ENCODE peak calls at places on chromosomes 3 and 15, in four cellular contexts. M is dorsolateral prefrontal cortex, V is fibroblast of mammary gland, N is HS-5. P is an unnamed sample.

GRCh38 chr3:66463054-66463631 is 37.7 kb downstream of the LRIG1 start:
- DNase-seq in M (no peak), V (peak), N (no peak), P (no peak)

GRCh38 chr3:10285742-10286524 is 6.8 kb downstream of the GHRL start:
- DNase-seq in M (peak), V (peak), N (no peak), P (no peak)

GRCh38 chr15:69568621-69569020 is 116.0 kb downstream of the RPLP1 start:
- DNase-seq in M (no peak), V (peak), N (peak), P (no peak)

GRCh38 chr3:194738254-194739093 is 52.8 kb downstream of the FAM43A start:
- DNase-seq in M (peak), V (peak), N (peak), P (no peak)

GRCh38 chr15:74872702-74873035 is 496 bp downstream of the SCAMP2 start:
- DNase-seq in M (no peak), V (no peak), N (no peak), P (no peak)

GRCh38 chr3:111080357-111080937 is 8.8 kb downstream of the NECTIN3 start:
- DNase-seq in M (no peak), V (peak), N (peak), P (no peak)

GRCh38 chr3:128152419-128153155 is 694 bp upstream of the EEFSEC start:
- DNase-seq in M (no peak), V (peak), N (no peak), P (no peak)

GRCh38 chr3:144185291-144185690 is 213.7 kb downstream of the DIPK2A start:
- DNase-seq in M (no peak), V (peak), N (peak), P (no peak)

GRCh38 chr3:52005571-52005986 is 9.9 kb upstream of the RPL29 start:
- DNase-seq in M (peak), V (peak), N (no peak), P (peak)

GRCh38 chr3:57709559-57709958 is 16.7 kb upstream of the DENND6A start:
- DNase-seq in M (no peak), V (no peak), N (no peak), P (no peak)

GRCh38 chr3:55682461-55682860 is 195.4 kb upstream of the WNT5A start:
- DNase-seq in M (no peak), V (no peak), N (no peak), P (no peak)

GRCh38 chr3:107100573-107100972 is 276.7 kb upstream of the CCDC54 start:
- DNase-seq in M (no peak), V (no peak), N (no peak), P (no peak)